ENCODE peak calls at places on chromosomes 6 and 20, in eight cellular contexts. One of them, this sample, is unnamed.

GRCh38 chr6:26199057-26199772 is 112.0 kb downstream of the HFE start:
- DNase-seq in mucosa of gallbladder: peak
- DNase-seq in foreskin fibroblast: peak
- DNase-seq in T47D: peak
- DNase-seq in fibroblast of the aortic adventitia: peak
- DNase-seq in left ventricle myocardium inferior: peak
- DNase-seq in fibroblast of lung: peak
- DNase-seq in effector memory CD8-positive, alpha-beta T cell: peak
- DNase-seq in this sample: peak

GRCh38 chr6:151136141-151136755 is 103.5 kb upstream of the AKAP12 start:
- DNase-seq in fibroblast of lung: peak
- DNase-seq in foreskin fibroblast: no peak
- DNase-seq in fibroblast of the aortic adventitia: no peak
- DNase-seq in mucosa of gallbladder: peak
- DNase-seq in effector memory CD8-positive, alpha-beta T cell: no peak
- DNase-seq in T47D: no peak
- DNase-seq in left ventricle myocardium inferior: no peak
- DNase-seq in this sample: no peak

GRCh38 chr20:49475979-49476378 is 6.5 kb downstream of the KCNB1 start:
- DNase-seq in left ventricle myocardium inferior: no peak
- DNase-seq in mucosa of gallbladder: no peak
- DNase-seq in fibroblast of the aortic adventitia: no peak
- DNase-seq in effector memory CD8-positive, alpha-beta T cell: no peak
- DNase-seq in T47D: no peak
- DNase-seq in foreskin fibroblast: no peak
- DNase-seq in fibroblast of lung: no peak
- DNase-seq in this sample: no peak

GRCh38 chr6:11374036-11375010 is 141.9 kb upstream of the NEDD9 start:
- DNase-seq in fibroblast of the aortic adventitia: no peak
- DNase-seq in T47D: no peak
- DNase-seq in left ventricle myocardium inferior: no peak
- DNase-seq in mucosa of gallbladder: no peak
- DNase-seq in foreskin fibroblast: no peak
- DNase-seq in fibroblast of lung: no peak
- DNase-seq in effector memory CD8-positive, alpha-beta T cell: no peak
- DNase-seq in this sample: no peak

GRCh38 chr20:49742948-49743347 is 29.3 kb upstream of the B4GALT5 start:
- DNase-seq in fibroblast of the aortic adventitia: no peak
- DNase-seq in left ventricle myocardium inferior: no peak
- DNase-seq in effector memory CD8-positive, alpha-beta T cell: no peak
- DNase-seq in mucosa of gallbladder: peak
- DNase-seq in foreskin fibroblast: no peak
- DNase-seq in T47D: no peak
- DNase-seq in fibroblast of lung: no peak
- DNase-seq in this sample: no peak

GRCh38 chr6:43807228-43808061 is 37.4 kb downstream of the VEGFA start:
- DNase-seq in mucosa of gallbladder: no peak
- DNase-seq in fibroblast of lung: no peak
- DNase-seq in effector memory CD8-positive, alpha-beta T cell: no peak
- DNase-seq in fibroblast of the aortic adventitia: peak
- DNase-seq in left ventricle myocardium inferior: no peak
- DNase-seq in T47D: no peak
- DNase-seq in foreskin fibroblast: no peak
- DNase-seq in this sample: no peak

GRCh38 chr6:15264902-15265761 is 19.3 kb downstream of the JARID2 start:
- DNase-seq in fibroblast of lung: peak
- DNase-seq in fibroblast of the aortic adventitia: no peak
- DNase-seq in mucosa of gallbladder: no peak
- DNase-seq in effector memory CD8-positive, alpha-beta T cell: no peak
- DNase-seq in left ventricle myocardium inferior: peak
- DNase-seq in T47D: no peak
- DNase-seq in foreskin fibroblast: peak
- DNase-seq in this sample: peak

GRCh38 chr6:110067837-110068591 is 89.9 kb downstream of the GPR6 start:
- DNase-seq in fibroblast of lung: peak
- DNase-seq in left ventricle myocardium inferior: no peak
- DNase-seq in fibroblast of the aortic adventitia: no peak
- DNase-seq in mucosa of gallbladder: no peak
- DNase-seq in foreskin fibroblast: no peak
- DNase-seq in T47D: no peak
- DNase-seq in effector memory CD8-positive, alpha-beta T cell: no peak
- DNase-seq in this sample: no peak

GRCh38 chr6:35406666-35407065 is 45.5 kb upstream of the FANCE start:
- DNase-seq in T47D: no peak
- DNase-seq in effector memory CD8-positive, alpha-beta T cell: no peak
- DNase-seq in foreskin fibroblast: no peak
- DNase-seq in left ventricle myocardium inferior: no peak
- DNase-seq in fibroblast of the aortic adventitia: no peak
- DNase-seq in mucosa of gallbladder: no peak
- DNase-seq in fibroblast of lung: no peak
- DNase-seq in this sample: no peak

GRCh38 chr6:111994791-111995190 is 59.1 kb upstream of the CCN6 start:
- DNase-seq in foreskin fibroblast: no peak
- DNase-seq in fibroblast of the aortic adventitia: no peak
- DNase-seq in mucosa of gallbladder: no peak
- DNase-seq in fibroblast of lung: no peak
- DNase-seq in left ventricle myocardium inferior: no peak
- DNase-seq in effector memory CD8-positive, alpha-beta T cell: no peak
- DNase-seq in T47D: no peak
- DNase-seq in this sample: no peak

GRCh38 chr20:43541214-43541613 is 17.6 kb upstream of the SGK2 start:
- DNase-seq in effector memory CD8-positive, alpha-beta T cell: no peak
- DNase-seq in foreskin fibroblast: peak
- DNase-seq in fibroblast of the aortic adventitia: peak
- DNase-seq in fibroblast of lung: peak
- DNase-seq in T47D: no peak
- DNase-seq in mucosa of gallbladder: no peak
- DNase-seq in left ventricle myocardium inferior: no peak
- DNase-seq in this sample: peak

GRCh38 chr20:50577175-50578018 is 67.2 kb downstream of the PTPN1 start:
- DNase-seq in left ventricle myocardium inferior: peak
- DNase-seq in effector memory CD8-positive, alpha-beta T cell: no peak
- DNase-seq in mucosa of gallbladder: peak
- DNase-seq in fibroblast of the aortic adventitia: no peak
- DNase-seq in T47D: peak
- DNase-seq in fibroblast of lung: no peak
- DNase-seq in foreskin fibroblast: no peak
- DNase-seq in this sample: no peak

GRCh38 chr6:145209312-145209711 is 526.0 kb downstream of the EPM2A start:
- DNase-seq in T47D: no peak
- DNase-seq in mucosa of gallbladder: no peak
- DNase-seq in left ventricle myocardium inferior: no peak
- DNase-seq in fibroblast of lung: no peak
- DNase-seq in effector memory CD8-positive, alpha-beta T cell: no peak
- DNase-seq in foreskin fibroblast: peak
- DNase-seq in fibroblast of the aortic adventitia: no peak
- DNase-seq in this sample: no peak

GRCh38 chr6:125188037-125188436 is 34.5 kb downstream of the TPD52L1 start:
- DNase-seq in left ventricle myocardium inferior: no peak
- DNase-seq in fibroblast of lung: peak
- DNase-seq in foreskin fibroblast: no peak
- DNase-seq in effector memory CD8-positive, alpha-beta T cell: no peak
- DNase-seq in T47D: no peak
- DNase-seq in mucosa of gallbladder: no peak
- DNase-seq in fibroblast of the aortic adventitia: peak
- DNase-seq in this sample: peak

GRCh38 chr6:137873273-137873762 is 6.3 kb downstream of the TNFAIP3 start:
- DNase-seq in fibroblast of lung: peak
- DNase-seq in fibroblast of the aortic adventitia: peak
- DNase-seq in foreskin fibroblast: peak
- DNase-seq in mucosa of gallbladder: peak
- DNase-seq in effector memory CD8-positive, alpha-beta T cell: peak
- DNase-seq in T47D: no peak
- DNase-seq in left ventricle myocardium inferior: peak
- DNase-seq in this sample: peak

GRCh38 chr6:13354331-13355042 is 26.1 kb upstream of the TBC1D7 start:
- DNase-seq in fibroblast of the aortic adventitia: peak
- DNase-seq in mucosa of gallbladder: no peak
- DNase-seq in foreskin fibroblast: peak
- DNase-seq in fibroblast of lung: peak
- DNase-seq in T47D: no peak
- DNase-seq in left ventricle myocardium inferior: no peak
- DNase-seq in effector memory CD8-positive, alpha-beta T cell: no peak
- DNase-seq in this sample: peak

This sample was measured in fibroblast of gingiva.